ENCODE peak calls at places on chromosomes 13 and 19, in ten cellular contexts. One of them, this sample, is unnamed.

GRCh38 chr13:91045351-91046034 is 302.0 kb upstream of the MIR17HG start:
- ATAC-seq in heart left ventricle: no peak
- ATAC-seq in K562: peak
- ATAC-seq in body of pancreas: no peak
- ATAC-seq in GM12878: peak
- ATAC-seq in A549: peak
- ATAC-seq in HepG2: peak
- ATAC-seq in gastrocnemius medialis: no peak
- ATAC-seq in upper lobe of left lung: no peak
- ATAC-seq in IMR-90: no peak
- ATAC-seq in this sample: no peak

GRCh38 chr19:2164020-2164988 is 571 bp downstream of the DOT1L start:
- ATAC-seq in IMR-90: peak
- ATAC-seq in GM12878: peak
- ATAC-seq in HepG2: no peak
- ATAC-seq in K562: peak
- ATAC-seq in upper lobe of left lung: no peak
- ATAC-seq in A549: no peak
- ATAC-seq in gastrocnemius medialis: peak
- ATAC-seq in heart left ventricle: no peak
- ATAC-seq in body of pancreas: peak
- ATAC-seq in this sample: peak

GRCh38 chr13:49512578-49512977 is 16.8 kb downstream of the PHF11 start:
- ATAC-seq in HepG2: no peak
- ATAC-seq in upper lobe of left lung: no peak
- ATAC-seq in body of pancreas: no peak
- ATAC-seq in IMR-90: no peak
- ATAC-seq in heart left ventricle: no peak
- ATAC-seq in K562: no peak
- ATAC-seq in gastrocnemius medialis: no peak
- ATAC-seq in A549: no peak
- ATAC-seq in GM12878: no peak
- ATAC-seq in this sample: no peak

GRCh38 chr13:64154514-64154913 is 2738.9 kb upstream of the PCDH20 start:
- ATAC-seq in A549: no peak
- ATAC-seq in GM12878: no peak
- ATAC-seq in HepG2: no peak
- ATAC-seq in upper lobe of left lung: no peak
- ATAC-seq in gastrocnemius medialis: no peak
- ATAC-seq in body of pancreas: no peak
- ATAC-seq in IMR-90: peak
- ATAC-seq in heart left ventricle: no peak
- ATAC-seq in K562: no peak
- ATAC-seq in this sample: no peak

GRCh38 chr19:21856751-21857150 is 20.8 kb upstream of the ZNF43 start:
- ATAC-seq in GM12878: no peak
- ATAC-seq in K562: no peak
- ATAC-seq in upper lobe of left lung: no peak
- ATAC-seq in A549: no peak
- ATAC-seq in gastrocnemius medialis: no peak
- ATAC-seq in IMR-90: no peak
- ATAC-seq in heart left ventricle: no peak
- ATAC-seq in body of pancreas: no peak
- ATAC-seq in HepG2: no peak
- ATAC-seq in this sample: no peak

GRCh38 chr13:112131740-112132113 is 64.8 kb downstream of the SOX1 start:
- ATAC-seq in gastrocnemius medialis: no peak
- ATAC-seq in IMR-90: no peak
- ATAC-seq in heart left ventricle: no peak
- ATAC-seq in A549: no peak
- ATAC-seq in K562: no peak
- ATAC-seq in GM12878: no peak
- ATAC-seq in upper lobe of left lung: peak
- ATAC-seq in HepG2: no peak
- ATAC-seq in body of pancreas: no peak
- ATAC-seq in this sample: no peak

GRCh38 chr13:73849292-73849691 is 284.9 kb downstream of the KLF12 start:
- ATAC-seq in K562: no peak
- ATAC-seq in IMR-90: no peak
- ATAC-seq in heart left ventricle: no peak
- ATAC-seq in HepG2: peak
- ATAC-seq in gastrocnemius medialis: no peak
- ATAC-seq in A549: peak
- ATAC-seq in upper lobe of left lung: no peak
- ATAC-seq in body of pancreas: no peak
- ATAC-seq in GM12878: peak
- ATAC-seq in this sample: no peak

GRCh38 chr13:39415403-39415802 is 187.6 kb downstream of the LHFPL6 start:
- ATAC-seq in HepG2: peak
- ATAC-seq in upper lobe of left lung: no peak
- ATAC-seq in IMR-90: no peak
- ATAC-seq in gastrocnemius medialis: no peak
- ATAC-seq in K562: no peak
- ATAC-seq in A549: peak
- ATAC-seq in GM12878: peak
- ATAC-seq in body of pancreas: peak
- ATAC-seq in heart left ventricle: peak
- ATAC-seq in this sample: no peak

GRCh38 chr13:48266150-48266549 is 33.1 kb downstream of the ITM2B start:
- ATAC-seq in K562: no peak
- ATAC-seq in GM12878: no peak
- ATAC-seq in heart left ventricle: no peak
- ATAC-seq in gastrocnemius medialis: no peak
- ATAC-seq in IMR-90: no peak
- ATAC-seq in upper lobe of left lung: no peak
- ATAC-seq in body of pancreas: no peak
- ATAC-seq in A549: no peak
- ATAC-seq in HepG2: no peak
- ATAC-seq in this sample: no peak

GRCh38 chr13:48772908-48773307 is 119.2 kb downstream of the CYSLTR2 start:
- ATAC-seq in body of pancreas: no peak
- ATAC-seq in HepG2: no peak
- ATAC-seq in gastrocnemius medialis: no peak
- ATAC-seq in IMR-90: no peak
- ATAC-seq in upper lobe of left lung: no peak
- ATAC-seq in heart left ventricle: no peak
- ATAC-seq in GM12878: no peak
- ATAC-seq in K562: no peak
- ATAC-seq in A549: no peak
- ATAC-seq in this sample: no peak

GRCh38 chr13:98141938-98142426 is 912 bp upstream of the FARP1 start:
- ATAC-seq in GM12878: peak
- ATAC-seq in upper lobe of left lung: peak
- ATAC-seq in K562: no peak
- ATAC-seq in A549: no peak
- ATAC-seq in heart left ventricle: peak
- ATAC-seq in gastrocnemius medialis: peak
- ATAC-seq in HepG2: peak
- ATAC-seq in IMR-90: no peak
- ATAC-seq in body of pancreas: peak
- ATAC-seq in this sample: no peak

GRCh38 chr13:20667857-20668256 is 35.6 kb upstream of the IL17D start:
- ATAC-seq in IMR-90: peak
- ATAC-seq in K562: no peak
- ATAC-seq in GM12878: peak
- ATAC-seq in heart left ventricle: no peak
- ATAC-seq in body of pancreas: no peak
- ATAC-seq in upper lobe of left lung: no peak
- ATAC-seq in HepG2: no peak
- ATAC-seq in gastrocnemius medialis: no peak
- ATAC-seq in A549: no peak
- ATAC-seq in this sample: no peak

GRCh38 chr19:33208904-33209843 is 15.0 kb downstream of the LRP3 start:
- ATAC-seq in upper lobe of left lung: no peak
- ATAC-seq in K562: peak
- ATAC-seq in A549: no peak
- ATAC-seq in body of pancreas: no peak
- ATAC-seq in gastrocnemius medialis: no peak
- ATAC-seq in IMR-90: no peak
- ATAC-seq in GM12878: no peak
- ATAC-seq in heart left ventricle: no peak
- ATAC-seq in HepG2: no peak
- ATAC-seq in this sample: no peak

GRCh38 chr13:68609671-68610070 is 1379.5 kb upstream of the PCDH9 start:
- ATAC-seq in heart left ventricle: no peak
- ATAC-seq in K562: no peak
- ATAC-seq in gastrocnemius medialis: no peak
- ATAC-seq in HepG2: no peak
- ATAC-seq in GM12878: no peak
- ATAC-seq in body of pancreas: no peak
- ATAC-seq in IMR-90: no peak
- ATAC-seq in upper lobe of left lung: no peak
- ATAC-seq in A549: no peak
- ATAC-seq in this sample: no peak

GRCh38 chr19:10544242-10544752 is 593 bp downstream of the ATG4D start:
- ATAC-seq in A549: peak
- ATAC-seq in GM12878: peak
- ATAC-seq in upper lobe of left lung: no peak
- ATAC-seq in HepG2: peak
- ATAC-seq in heart left ventricle: peak
- ATAC-seq in IMR-90: peak
- ATAC-seq in K562: peak
- ATAC-seq in gastrocnemius medialis: peak
- ATAC-seq in body of pancreas: peak
- ATAC-seq in this sample: peak

GRCh38 chr19:40623403-40624239 is 22.5 kb downstream of the LTBP4 start:
- ATAC-seq in body of pancreas: peak
- ATAC-seq in gastrocnemius medialis: no peak
- ATAC-seq in HepG2: peak
- ATAC-seq in A549: peak
- ATAC-seq in K562: peak
- ATAC-seq in upper lobe of left lung: no peak
- ATAC-seq in IMR-90: peak
- ATAC-seq in heart left ventricle: no peak
- ATAC-seq in GM12878: peak
- ATAC-seq in this sample: peak

GRCh38 chr13:40585911-40586471 is 80.5 kb downstream of the FOXO1 start:
- ATAC-seq in gastrocnemius medialis: no peak
- ATAC-seq in IMR-90: no peak
- ATAC-seq in A549: no peak
- ATAC-seq in GM12878: no peak
- ATAC-seq in K562: no peak
- ATAC-seq in heart left ventricle: no peak
- ATAC-seq in upper lobe of left lung: no peak
- ATAC-seq in HepG2: no peak
- ATAC-seq in body of pancreas: no peak
- ATAC-seq in this sample: no peak

GRCh38 chr13:107462501-107462900 is 752.8 kb downstream of the LIG4 start:
- ATAC-seq in A549: no peak
- ATAC-seq in heart left ventricle: no peak
- ATAC-seq in GM12878: no peak
- ATAC-seq in body of pancreas: no peak
- ATAC-seq in K562: no peak
- ATAC-seq in IMR-90: peak
- ATAC-seq in upper lobe of left lung: no peak
- ATAC-seq in gastrocnemius medialis: no peak
- ATAC-seq in HepG2: no peak
- ATAC-seq in this sample: no peak
- TF ChIP-seq POLR2A in A549: no peak
- TF ChIP-seq POLR2A in heart left ventricle: no peak
- TF ChIP-seq POLR2A in GM12878: no peak
- TF ChIP-seq POLR2A in body of pancreas: no peak
- TF ChIP-seq POLR2A in K562: no peak
- TF ChIP-seq POLR2A in IMR-90: no peak
- TF ChIP-seq POLR2A in upper lobe of left lung: no peak
- TF ChIP-seq POLR2A in gastrocnemius medialis: no peak
- TF ChIP-seq POLR2A in HepG2: no peak
- TF ChIP-seq POLR2A in this sample: no peak

GRCh38 chr19:44648536-44649370 is 5.0 kb downstream of the PVR start:
- ATAC-seq in K562: no peak
- ATAC-seq in body of pancreas: no peak
- ATAC-seq in HepG2: no peak
- ATAC-seq in IMR-90: peak
- ATAC-seq in A549: peak
- ATAC-seq in GM12878: no peak
- ATAC-seq in upper lobe of left lung: no peak
- ATAC-seq in gastrocnemius medialis: peak
- ATAC-seq in heart left ventricle: peak
- ATAC-seq in this sample: no peak
- H3K4me3 ChIP-seq in K562: no peak
- H3K4me3 ChIP-seq in body of pancreas: no peak
- H3K4me3 ChIP-seq in HepG2: no peak
- H3K4me3 ChIP-seq in IMR-90: no peak
- H3K4me3 ChIP-seq in A549: no peak
- H3K4me3 ChIP-seq in GM12878: no peak
- H3K4me3 ChIP-seq in upper lobe of left lung: no peak
- H3K4me3 ChIP-seq in gastrocnemius medialis: no peak
- H3K4me3 ChIP-seq in heart left ventricle: no peak
- H3K4me3 ChIP-seq in this sample: no peak

GRCh38 chr19:18999016-18999758 is 34.1 kb downstream of the SUGP2 start:
- ATAC-seq in GM12878: no peak
- ATAC-seq in HepG2: no peak
- ATAC-seq in heart left ventricle: peak
- ATAC-seq in upper lobe of left lung: no peak
- ATAC-seq in gastrocnemius medialis: no peak
- ATAC-seq in body of pancreas: no peak
- ATAC-seq in A549: no peak
- ATAC-seq in K562: no peak
- ATAC-seq in IMR-90: no peak
- ATAC-seq in this sample: no peak
- TF ChIP-seq POLR2A in GM12878: no peak
- TF ChIP-seq POLR2A in HepG2: no peak
- TF ChIP-seq POLR2A in heart left ventricle: no peak
- TF ChIP-seq POLR2A in upper lobe of left lung: no peak
- TF ChIP-seq POLR2A in gastrocnemius medialis: no peak
- TF ChIP-seq POLR2A in body of pancreas: no peak
- TF ChIP-seq POLR2A in A549: no peak
- TF ChIP-seq POLR2A in K562: no peak
- TF ChIP-seq POLR2A in IMR-90: no peak
- TF ChIP-seq POLR2A in this sample: no peak

GRCh38 chr19:45777395-45777961 is 4.8 kb downstream of the DMPK start:
- ATAC-seq in upper lobe of left lung: no peak
- ATAC-seq in K562: no peak
- ATAC-seq in gastrocnemius medialis: no peak
- ATAC-seq in heart left ventricle: no peak
- ATAC-seq in IMR-90: no peak
- ATAC-seq in body of pancreas: no peak
- ATAC-seq in GM12878: no peak
- ATAC-seq in HepG2: no peak
- ATAC-seq in A549: no peak
- ATAC-seq in this sample: no peak

GRCh38 chr19:45780146-45780447 is 2.2 kb downstream of the DMPK start:
- ATAC-seq in heart left ventricle: no peak
- ATAC-seq in IMR-90: no peak
- ATAC-seq in gastrocnemius medialis: no peak
- ATAC-seq in GM12878: no peak
- ATAC-seq in K562: no peak
- ATAC-seq in body of pancreas: no peak
- ATAC-seq in HepG2: no peak
- ATAC-seq in upper lobe of left lung: no peak
- ATAC-seq in A549: no peak
- ATAC-seq in this sample: no peak

GRCh38 chr19:45778010-45778671 is 4.1 kb downstream of the DMPK start:
- ATAC-seq in K562: no peak
- ATAC-seq in HepG2: no peak
- ATAC-seq in gastrocnemius medialis: no peak
- ATAC-seq in GM12878: no peak
- ATAC-seq in heart left ventricle: no peak
- ATAC-seq in A549: no peak
- ATAC-seq in body of pancreas: no peak
- ATAC-seq in upper lobe of left lung: no peak
- ATAC-seq in IMR-90: no peak
- ATAC-seq in this sample: no peak

GRCh38 chr19:45780448-45781281 is 1.6 kb downstream of the DMPK start:
- ATAC-seq in IMR-90: no peak
- ATAC-seq in K562: peak
- ATAC-seq in HepG2: peak
- ATAC-seq in GM12878: no peak
- ATAC-seq in heart left ventricle: no peak
- ATAC-seq in gastrocnemius medialis: no peak
- ATAC-seq in upper lobe of left lung: no peak
- ATAC-seq in A549: no peak
- ATAC-seq in body of pancreas: no peak
- ATAC-seq in this sample: no peak

GRCh38 chr19:45779231-45780145 is 2.8 kb downstream of the DMPK start:
- ATAC-seq in heart left ventricle: peak
- ATAC-seq in body of pancreas: peak
- ATAC-seq in IMR-90: peak
- ATAC-seq in HepG2: peak
- ATAC-seq in K562: peak
- ATAC-seq in GM12878: peak
- ATAC-seq in gastrocnemius medialis: no peak
- ATAC-seq in A549: peak
- ATAC-seq in upper lobe of left lung: peak
- ATAC-seq in this sample: peak
- H3K4me3 ChIP-seq in heart left ventricle: peak
- H3K4me3 ChIP-seq in body of pancreas: no peak
- H3K4me3 ChIP-seq in IMR-90: no peak
- H3K4me3 ChIP-seq in HepG2: peak
- H3K4me3 ChIP-seq in K562: peak
- H3K4me3 ChIP-seq in GM12878: peak
- H3K4me3 ChIP-seq in gastrocnemius medialis: no peak
- H3K4me3 ChIP-seq in A549: peak
- H3K4me3 ChIP-seq in upper lobe of left lung: no peak
- H3K4me3 ChIP-seq in this sample: peak